ENCODE peak calls at places on chromosomes 7 and 10, in five cellular contexts. I, C, P, K and T are unnamed samples.

GRCh38 chr10:124917168-124917938 is 24.6 kb upstream of the ZRANB1 start:
- DNase-seq in I (peak), C (no peak), P (peak), K (peak), T (no peak)

GRCh38 chr7:128891110-128891941 is 19.2 kb downstream of the KCP start:
- DNase-seq in I (no peak), C (no peak), P (no peak), K (no peak), T (no peak)

GRCh38 chr7:75969182-75969581 is 25.2 kb downstream of the TMEM120A start:
- DNase-seq in I (no peak), C (no peak), P (no peak), K (peak), T (no peak)

GRCh38 chr10:104642311-104643022 is 1.4 kb downstream of the SORCS3 start:
- DNase-seq in I (peak), C (peak), P (no peak), K (no peak), T (no peak)

GRCh38 chr7:70520604-70521003 is 611.3 kb upstream of the GALNT17 start:
- DNase-seq in I (peak), C (no peak), P (peak), K (no peak), T (no peak)

GRCh38 chr10:72808001-72808400 is 85.5 kb upstream of the OIT3 start:
- DNase-seq in I (no peak), C (no peak), P (no peak), K (no peak), T (no peak)

GRCh38 chr7:48213226-48213625 is 42.0 kb downstream of the ABCA13 start:
- DNase-seq in I (no peak), C (no peak), P (peak), K (no peak), T (no peak)

GRCh38 chr10:71429929-71430328 is 33.2 kb downstream of the CDH23 start:
- DNase-seq in I (no peak), C (no peak), P (no peak), K (peak), T (no peak)

GRCh38 chr10:114714281-114714741 is 56.2 kb upstream of the ABLIM1 start:
- DNase-seq in I (peak), C (no peak), P (peak), K (no peak), T (peak)

GRCh38 chr7:66187894-66188293 is 17.2 kb upstream of the TPST1 start:
- DNase-seq in I (no peak), C (no peak), P (no peak), K (peak), T (no peak)

GRCh38 chr10:86348321-86349210 is 18.0 kb downstream of the GRID1 start:
- DNase-seq in I (no peak), C (no peak), P (no peak), K (no peak), T (no peak)

GRCh38 chr10:132939957-132940790 is 2.2 kb downstream of the CFAP46 start:
- DNase-seq in I (peak), C (no peak), P (peak), K (no peak), T (peak)

GRCh38 chr10:42980553-42981357 is 96.1 kb upstream of the RET start:
- DNase-seq in I (no peak), C (no peak), P (no peak), K (peak), T (no peak)

GRCh38 chr7:57651006-57651405 is 201.0 kb downstream of the ZNF716 start:
- DNase-seq in I (no peak), C (no peak), P (no peak), K (no peak), T (no peak)

GRCh38 chr7:70093496-70093895 is 495.2 kb downstream of the AUTS2 start:
- DNase-seq in I (no peak), C (no peak), P (no peak), K (no peak), T (peak)

GRCh38 chr7:1192171-1192676 is 32.2 kb upstream of the ZFAND2A start:
- DNase-seq in I (peak), C (no peak), P (peak), K (no peak), T (peak)

GRCh38 chr7:130998993-130999602 is 265.1 kb upstream of the KLF14 start:
- DNase-seq in I (no peak), C (peak), P (peak), K (no peak), T (no peak)

GRCh38 chr10:86969421-86970041 is 1.2 kb downstream of the ADIRF start:
- DNase-seq in I (no peak), C (no peak), P (peak), K (peak), T (no peak)

GRCh38 chr10:120131183-120131582 is 238.7 kb downstream of the SEC23IP start:
- DNase-seq in I (peak), C (no peak), P (no peak), K (no peak), T (no peak)

GRCh38 chr10:62699148-62699547 is 105.4 kb upstream of the ADO start:
- DNase-seq in I (no peak), C (no peak), P (no peak), K (no peak), T (no peak)

GRCh38 chr7:116641551-116642153 is 30.3 kb upstream of the MET start:
- DNase-seq in I (no peak), C (no peak), P (no peak), K (no peak), T (no peak)

GRCh38 chr10:89846786-89847185 is 145.4 kb downstream of the KIF20B start:
- DNase-seq in I (no peak), C (no peak), P (no peak), K (no peak), T (no peak)

GRCh38 chr7:117347480-117347879 is 24.6 kb upstream of the WNT2 start:
- DNase-seq in I (no peak), C (no peak), P (no peak), K (no peak), T (no peak)

GRCh38 chr7:133026210-133026859 is 55.6 kb downstream of the CHCHD3 start:
- DNase-seq in I (no peak), C (no peak), P (no peak), K (no peak), T (no peak)

GRCh38 chr10:86899128-86899527 is 58.3 kb downstream of the MMRN2 start:
- DNase-seq in I (no peak), C (peak), P (no peak), K (no peak), T (no peak)

GRCh38 chr10:132402781-132403241 is 5.8 kb downstream of the PWWP2B start:
- DNase-seq in I (no peak), C (no peak), P (no peak), K (no peak), T (no peak)

GRCh38 chr7:28207486-28208158 is 27.0 kb upstream of the JAZF1 start:
- DNase-seq in I (no peak), C (no peak), P (no peak), K (no peak), T (no peak)

GRCh38 chr10:87850742-87851205 is 12.6 kb downstream of the KLLN start:
- DNase-seq in I (peak), C (no peak), P (peak), K (no peak), T (no peak)

GRCh38 chr10:5659702-5660528 is 6.5 kb downstream of the ASB13 start:
- DNase-seq in I (peak), C (no peak), P (peak), K (peak), T (peak)

GRCh38 chr7:44063894-44064651 is 1.3 kb downstream of the PGAM2 start:
- DNase-seq in I (no peak), C (no peak), P (no peak), K (peak), T (no peak)

GRCh38 chr7:157707983-157708720 is 371.3 kb downstream of the DNAJB6 start:
- DNase-seq in I (no peak), C (no peak), P (no peak), K (peak), T (no peak)

GRCh38 chr10:31768467-31768866 is 160.2 kb downstream of the ARHGAP12 start:
- DNase-seq in I (no peak), C (no peak), P (peak), K (no peak), T (no peak)

GRCh38 chr10:114413398-114413797 is 9.1 kb upstream of the AFAP1L2 start:
- DNase-seq in I (peak), C (no peak), P (no peak), K (peak), T (peak)

GRCh38 chr10:35415505-35415904 is 79.2 kb downstream of the CCNY start:
- DNase-seq in I (no peak), C (no peak), P (peak), K (no peak), T (no peak)

GRCh38 chr10:49334993-49335972 is 36.3 kb downstream of the C10orf71 start:
- DNase-seq in I (no peak), C (peak), P (no peak), K (peak), T (no peak)

GRCh38 chr7:32511791-32512190 is 16.5 kb downstream of the AVL9 start:
- DNase-seq in I (no peak), C (no peak), P (peak), K (no peak), T (no peak)

GRCh38 chr7:121080257-121080912 is 91.9 kb downstream of the CPED1 start:
- DNase-seq in I (no peak), C (no peak), P (no peak), K (no peak), T (no peak)
- TF ChIP-seq POLR2A in I (no peak), C (no peak), P (no peak), K (no peak), T (no peak)

GRCh38 chr7:30027915-30028748 is at the start of gene PLEKHA8:
- DNase-seq in I (peak), C (peak), P (peak), K (peak), T (peak)
- TF ChIP-seq POLR2A in I (peak), C (peak), P (no peak), K (no peak), T (peak)

DNA sequence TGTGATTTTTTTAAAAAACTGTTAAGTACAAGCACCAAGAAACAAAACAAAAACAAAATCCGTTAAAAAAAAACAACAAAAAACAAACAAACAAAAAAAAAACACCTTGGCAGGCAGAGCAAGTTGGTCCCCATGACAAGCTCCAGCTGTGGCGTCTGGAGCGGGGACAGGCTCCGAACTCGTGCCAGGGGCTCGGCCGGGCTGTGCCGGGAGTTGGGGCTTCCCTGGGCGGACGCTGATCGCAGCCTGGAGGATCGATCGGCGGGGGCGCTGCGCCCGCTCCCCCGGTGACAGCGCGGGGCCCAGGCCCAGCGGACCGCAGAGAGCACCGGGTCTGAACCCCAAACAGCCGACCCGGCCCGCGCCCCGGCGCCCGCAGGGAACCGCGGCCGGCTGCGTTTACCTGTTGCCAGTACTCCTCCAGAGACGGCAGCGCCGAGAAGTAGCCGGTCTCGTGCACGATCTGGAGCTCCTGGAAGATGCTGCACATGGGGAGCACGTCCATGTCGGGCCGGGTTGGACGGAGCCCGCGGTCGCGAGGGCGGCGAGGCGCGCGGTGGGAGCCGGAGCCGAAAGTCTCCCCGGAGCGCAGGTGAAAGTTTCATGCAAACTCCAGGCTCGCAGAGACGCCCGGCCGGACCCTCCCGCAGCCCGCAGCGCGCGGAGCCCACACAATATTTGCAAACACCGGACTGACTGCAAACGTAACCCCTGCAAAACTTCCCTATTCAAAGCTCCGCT is at the start of gene KLF6:
- DNase-seq in I (peak), C (no peak), P (peak), K (no peak), T (no peak)
- TF ChIP-seq POLR2A in I (peak), C (peak), P (peak), K (peak), T (peak)

GRCh38 chr10:100529473-100530298 is at the start of gene NDUFB8:
- DNase-seq in I (peak), C (peak), P (peak), K (peak), T (peak)
- TF ChIP-seq POLR2A in I (peak), C (no peak), P (peak), K (no peak), T (peak)